ENCODE peak calls at places on chromosomes 13 and 19, in six cellular contexts. One of them, this sample, is unnamed.

GRCh38 chr19:49983645-49984229 is 22.8 kb upstream of the SIGLEC11 start:
- DNase-seq in CD8-positive, alpha-beta T cell: peak; percentile 82
- DNase-seq in ACHN: peak; percentile 47
- DNase-seq in stimulated activated CD4-positive, alpha-beta T cell treated with anti-CD3 and anti-CD28 coated beads, TNF-alpha, amount 100 ng/mL, for 4 hours: peak; percentile 58
- DNase-seq in NCI-H146: peak; percentile 54
- DNase-seq in T-helper 2 cell: peak; percentile 64
- DNase-seq in this sample: peak; percentile 63

GRCh38 chr13:94620286-94620896 is 18.7 kb downstream of the GPR180 start:
- DNase-seq in CD8-positive, alpha-beta T cell: no peak
- DNase-seq in ACHN: peak; percentile 30
- DNase-seq in stimulated activated CD4-positive, alpha-beta T cell treated with anti-CD3 and anti-CD28 coated beads, TNF-alpha, amount 100 ng/mL, for 4 hours: no peak
- DNase-seq in NCI-H146: peak; percentile 71
- DNase-seq in T-helper 2 cell: peak; percentile 50
- DNase-seq in this sample: peak; percentile 67

GRCh38 chr13:33543089-33543459 is 257.5 kb upstream of the STARD13 start:
- DNase-seq in CD8-positive, alpha-beta T cell: no peak
- DNase-seq in ACHN: no peak
- DNase-seq in stimulated activated CD4-positive, alpha-beta T cell treated with anti-CD3 and anti-CD28 coated beads, TNF-alpha, amount 100 ng/mL, for 4 hours: no peak
- DNase-seq in NCI-H146: no peak
- DNase-seq in T-helper 2 cell: no peak
- DNase-seq in this sample: no peak

GRCh38 chr19:35991731-35992450 is 3.1 kb upstream of the SDHAF1 start:
- DNase-seq in CD8-positive, alpha-beta T cell: no peak
- DNase-seq in ACHN: no peak
- DNase-seq in stimulated activated CD4-positive, alpha-beta T cell treated with anti-CD3 and anti-CD28 coated beads, TNF-alpha, amount 100 ng/mL, for 4 hours: no peak
- DNase-seq in NCI-H146: no peak
- DNase-seq in T-helper 2 cell: no peak
- DNase-seq in this sample: no peak

GRCh38 chr19:15532779-15533521 is 24.6 kb downstream of the CYP4F22 start:
- DNase-seq in CD8-positive, alpha-beta T cell: no peak
- DNase-seq in ACHN: no peak
- DNase-seq in stimulated activated CD4-positive, alpha-beta T cell treated with anti-CD3 and anti-CD28 coated beads, TNF-alpha, amount 100 ng/mL, for 4 hours: no peak
- DNase-seq in NCI-H146: no peak
- DNase-seq in T-helper 2 cell: no peak
- DNase-seq in this sample: no peak

GRCh38 chr19:44626067-44626624 is 12.8 kb downstream of the IGSF23 start:
- DNase-seq in CD8-positive, alpha-beta T cell: no peak
- DNase-seq in ACHN: peak; percentile 96
- DNase-seq in stimulated activated CD4-positive, alpha-beta T cell treated with anti-CD3 and anti-CD28 coated beads, TNF-alpha, amount 100 ng/mL, for 4 hours: no peak
- DNase-seq in NCI-H146: no peak
- DNase-seq in T-helper 2 cell: no peak
- DNase-seq in this sample: no peak

GRCh38 chr19:48836089-48837017 is at the start of gene HSD17B14:
- DNase-seq in CD8-positive, alpha-beta T cell: no peak
- DNase-seq in ACHN: peak; percentile 44
- DNase-seq in stimulated activated CD4-positive, alpha-beta T cell treated with anti-CD3 and anti-CD28 coated beads, TNF-alpha, amount 100 ng/mL, for 4 hours: no peak
- DNase-seq in NCI-H146: peak; percentile 49
- DNase-seq in T-helper 2 cell: no peak
- DNase-seq in this sample: peak; percentile 58

GRCh38 chr13:112952759-112953541 is 16.1 kb upstream of the MCF2L start:
- DNase-seq in CD8-positive, alpha-beta T cell: no peak
- DNase-seq in ACHN: no peak
- DNase-seq in stimulated activated CD4-positive, alpha-beta T cell treated with anti-CD3 and anti-CD28 coated beads, TNF-alpha, amount 100 ng/mL, for 4 hours: no peak
- DNase-seq in NCI-H146: no peak
- DNase-seq in T-helper 2 cell: no peak
- DNase-seq in this sample: no peak

GRCh38 chr19:55535579-55536350 is 1.2 kb downstream of the SBK2 start:
- DNase-seq in CD8-positive, alpha-beta T cell: no peak
- DNase-seq in ACHN: no peak
- DNase-seq in stimulated activated CD4-positive, alpha-beta T cell treated with anti-CD3 and anti-CD28 coated beads, TNF-alpha, amount 100 ng/mL, for 4 hours: no peak
- DNase-seq in NCI-H146: no peak
- DNase-seq in T-helper 2 cell: no peak
- DNase-seq in this sample: no peak

GRCh38 chr19:55247621-55248099 is 11.2 kb downstream of the PPP6R1 start:
- DNase-seq in CD8-positive, alpha-beta T cell: no peak
- DNase-seq in ACHN: no peak
- DNase-seq in stimulated activated CD4-positive, alpha-beta T cell treated with anti-CD3 and anti-CD28 coated beads, TNF-alpha, amount 100 ng/mL, for 4 hours: no peak
- DNase-seq in NCI-H146: no peak
- DNase-seq in T-helper 2 cell: no peak
- DNase-seq in this sample: no peak

GRCh38 chr13:101631403-101631802 is 178.9 kb downstream of the ITGBL1 start:
- DNase-seq in CD8-positive, alpha-beta T cell: no peak
- DNase-seq in ACHN: no peak
- DNase-seq in stimulated activated CD4-positive, alpha-beta T cell treated with anti-CD3 and anti-CD28 coated beads, TNF-alpha, amount 100 ng/mL, for 4 hours: no peak
- DNase-seq in NCI-H146: no peak
- DNase-seq in T-helper 2 cell: no peak
- DNase-seq in this sample: no peak

GRCh38 chr13:75458696-75459422 is 23.1 kb downstream of the TBC1D4 start:
- DNase-seq in CD8-positive, alpha-beta T cell: no peak
- DNase-seq in ACHN: no peak
- DNase-seq in stimulated activated CD4-positive, alpha-beta T cell treated with anti-CD3 and anti-CD28 coated beads, TNF-alpha, amount 100 ng/mL, for 4 hours: no peak
- DNase-seq in NCI-H146: peak; percentile 86
- DNase-seq in T-helper 2 cell: no peak
- DNase-seq in this sample: no peak

GRCh38 chr19:37763488-37763887 is 15.9 kb downstream of the ZNF573 start:
- DNase-seq in CD8-positive, alpha-beta T cell: no peak
- DNase-seq in ACHN: no peak
- DNase-seq in stimulated activated CD4-positive, alpha-beta T cell treated with anti-CD3 and anti-CD28 coated beads, TNF-alpha, amount 100 ng/mL, for 4 hours: no peak
- DNase-seq in NCI-H146: no peak
- DNase-seq in T-helper 2 cell: no peak
- DNase-seq in this sample: no peak